ENCODE peak calls at places on chromosomes 12 and 14, in six cellular contexts. T is OCI-LY7, W is HCT116, S is PC-3, U is neural progenitor cell, L is GM23248. N is an unnamed sample.

GRCh38 chr14:91108941-91109611 is 4.8 kb upstream of the DGLUCY start:
- DNase-seq in W (no peak), S (peak), U (no peak), T (no peak), L (no peak), N (no peak)

GRCh38 chr14:61388976-61389576 is 67.7 kb downstream of the PRKCH start:
- DNase-seq in L (peak), S (peak), U (no peak), T (no peak), W (peak), N (no peak)

GRCh38 chr12:100293017-100293416 is 26.0 kb downstream of the SCYL2 start:
- DNase-seq in T (no peak), U (no peak), L (no peak), W (no peak), S (no peak), N (no peak)

GRCh38 chr12:116766285-116766684 is 28.2 kb downstream of the RNFT2 start:
- DNase-seq in S (no peak), L (no peak), U (no peak), T (no peak), W (no peak), N (no peak)

GRCh38 chr14:88430976-88431375 is 45.5 kb downstream of the SPATA7 start:
- DNase-seq in S (no peak), W (no peak), L (no peak), U (no peak), T (no peak), N (no peak)

GRCh38 chr12:120495189-120495722 is 657 bp upstream of the DYNLL1 start:
- DNase-seq in W (no peak), T (no peak), U (peak), L (peak), S (no peak), N (no peak)

GRCh38 chr14:93725993-93726392 is 62.3 kb downstream of the PRIMA1 start:
- DNase-seq in L (no peak), U (no peak), W (no peak), S (no peak), T (no peak), N (no peak)

GRCh38 chr12:85179680-85180300 is 100.2 kb upstream of the ALX1 start:
- DNase-seq in W (no peak), T (no peak), U (no peak), L (peak), S (peak), N (no peak)

GRCh38 chr12:131862994-131863710 is 31.3 kb upstream of the ULK1 start:
- DNase-seq in T (no peak), W (no peak), U (peak), L (peak), S (no peak), N (no peak)

GRCh38 chr12:10361622-10362021 is 28.2 kb downstream of the KLRK1 start:
- DNase-seq in S (peak), T (no peak), U (no peak), W (no peak), L (peak), N (peak)

GRCh38 chr12:10354502-10354901 is 35.3 kb downstream of the KLRK1 start:
- DNase-seq in T (no peak), W (no peak), L (peak), S (peak), U (no peak), N (peak)

GRCh38 chr12:10358969-10359368 is 30.9 kb downstream of the KLRK1 start:
- DNase-seq in W (no peak), S (no peak), U (no peak), T (no peak), L (no peak), N (no peak)

GRCh38 chr12:10361084-10361483 is 28.8 kb downstream of the KLRK1 start:
- DNase-seq in T (no peak), W (no peak), U (no peak), L (no peak), S (peak), N (no peak)

GRCh38 chr12:10358131-10358530 is 31.7 kb downstream of the KLRK1 start:
- DNase-seq in T (no peak), U (peak), W (no peak), L (no peak), S (no peak), N (no peak)
- H2AFZ ChIP-seq in T (no peak), U (peak), W (no peak), L (no peak), S (no peak), N (no peak)

GRCh38 chr14:100067481-100067880 is 2.3 kb downstream of the EVL start:
- DNase-seq in T (peak), U (no peak), W (no peak), S (no peak), L (no peak), N (no peak)
- TF ChIP-seq EZH2phosphoT487 in T (no peak), U (no peak), W (no peak), S (no peak), L (no peak), N (no peak)

GRCh38 chr12:65602191-65602578 is 222.1 kb upstream of the HMGA2 start:
- DNase-seq in U (no peak), W (no peak), T (no peak), L (peak), S (no peak), N (no peak)
- H3K4me2 ChIP-seq in U (no peak), W (peak), T (no peak), L (peak), S (peak), N (peak)

GRCh38 chr12:77001181-77001758 is 64.1 kb downstream of the E2F7 start:
- DNase-seq in T (no peak), U (no peak), W (no peak), S (no peak), L (no peak), N (no peak)

GRCh38 chr12:77003244-77003643 is 62.1 kb downstream of the E2F7 start:
- DNase-seq in W (no peak), U (no peak), L (peak), S (no peak), T (no peak), N (no peak)

GRCh38 chr12:77002382-77002781 is 63.0 kb downstream of the E2F7 start:
- DNase-seq in W (no peak), U (no peak), L (no peak), T (no peak), S (no peak), N (no peak)

GRCh38 chr12:77005699-77006098 is 59.7 kb downstream of the E2F7 start:
- DNase-seq in W (no peak), L (no peak), T (no peak), U (no peak), S (no peak), N (no peak)

DNA sequence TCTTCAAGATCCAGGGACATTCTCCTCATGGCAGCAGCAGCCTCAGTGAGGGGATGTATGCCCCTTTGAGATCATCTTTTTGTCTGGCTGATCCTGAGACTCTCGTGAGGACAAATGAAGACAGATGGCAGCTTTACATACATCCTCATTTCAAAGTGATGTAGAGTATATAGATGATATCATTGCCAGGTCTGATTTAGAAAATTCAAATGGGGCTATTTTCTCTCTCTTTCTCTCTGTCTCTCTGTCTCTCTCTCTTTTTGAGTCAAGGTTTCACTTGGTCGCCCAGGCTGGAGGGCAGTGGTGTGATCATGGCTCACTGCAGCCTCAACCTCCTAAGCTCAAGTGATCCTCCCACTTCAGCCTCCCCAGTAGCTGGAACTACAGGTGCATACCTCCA is 61.4 kb downstream of the E2F7 start:
- DNase-seq in S (no peak), T (no peak), U (no peak), W (no peak), L (no peak), N (no peak)
- H2AFZ ChIP-seq in S (no peak), T (no peak), U (no peak), W (no peak), L (no peak), N (no peak)

DNA sequence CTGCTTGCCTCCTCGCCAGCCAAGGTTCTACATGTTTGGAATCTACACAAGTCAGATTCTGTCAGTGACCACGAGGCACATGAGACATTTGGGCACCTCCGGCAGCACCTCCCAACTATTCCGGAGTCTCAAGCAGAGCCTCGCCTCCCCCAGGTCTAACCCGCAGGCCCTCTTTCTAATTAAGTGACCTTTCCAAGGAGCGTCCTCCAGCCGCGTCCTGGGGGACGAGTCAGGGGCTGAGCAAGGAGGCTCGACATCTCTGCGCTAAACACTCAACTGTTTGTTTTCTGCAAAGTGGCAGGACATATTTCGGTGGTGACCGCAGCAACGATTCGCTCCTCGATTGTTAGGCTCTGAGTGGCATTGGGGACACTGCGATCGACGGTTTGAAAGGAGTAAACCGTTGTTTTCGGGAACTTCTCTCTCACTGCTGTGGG is 731 bp downstream of the ARMH4 start:
- DNase-seq in T (no peak), L (no peak), S (peak), W (no peak), U (no peak), N (peak)
- TF ChIP-seq EZH2phosphoT487 in T (no peak), L (no peak), S (peak), W (no peak), U (no peak), N (no peak)

DNA sequence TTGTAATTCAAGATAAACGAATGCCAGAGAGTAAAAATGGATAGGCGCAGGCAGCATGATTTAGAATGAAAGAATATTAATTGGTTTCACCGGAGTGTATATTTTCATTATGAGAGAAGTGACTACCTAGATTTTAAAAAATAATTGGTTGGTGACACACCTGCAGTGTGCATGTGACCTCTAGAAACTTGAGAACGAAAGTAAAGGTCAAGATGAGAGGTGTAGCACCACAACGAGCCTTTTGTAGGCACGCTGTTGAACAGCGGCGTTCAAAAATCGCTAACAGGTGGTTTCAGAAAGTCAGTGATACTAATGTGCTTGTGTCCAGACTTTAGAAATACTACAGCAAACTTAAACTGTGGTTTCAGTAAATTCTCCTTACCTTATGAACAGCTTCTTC is 123.8 kb downstream of the NPAS3 start:
- DNase-seq in S (no peak), T (no peak), U (no peak), W (no peak), L (no peak), N (no peak)
- H3K4me2 ChIP-seq in S (peak), T (no peak), U (no peak), W (no peak), L (no peak), N (peak)

GRCh38 chr14:73262427-73263183 is 25.3 kb downstream of the PAPLN start:
- DNase-seq in W (no peak), L (no peak), T (no peak), U (no peak), S (no peak), N (no peak)
- H2AFZ ChIP-seq in W (no peak), L (no peak), T (no peak), U (no peak), S (no peak), N (no peak)

GRCh38 chr12:26696048-26696612 is 136.9 kb downstream of the ITPR2 start:
- DNase-seq in T (no peak), S (no peak), U (no peak), L (no peak), W (no peak), N (no peak)

GRCh38 chr12:26698186-26698585 is 134.8 kb downstream of the ITPR2 start:
- DNase-seq in T (no peak), W (no peak), U (no peak), S (no peak), L (no peak), N (no peak)

GRCh38 chr12:26696613-26697092 is 136.3 kb downstream of the ITPR2 start:
- DNase-seq in L (no peak), T (no peak), U (no peak), S (no peak), W (no peak), N (no peak)

GRCh38 chr12:26699237-26699636 is 133.8 kb downstream of the ITPR2 start:
- DNase-seq in T (no peak), L (peak), W (no peak), U (no peak), S (peak), N (no peak)

GRCh38 chr12:26697217-26697616 is 135.8 kb downstream of the ITPR2 start:
- DNase-seq in W (no peak), T (no peak), S (no peak), U (no peak), L (no peak), N (no peak)
- TF ChIP-seq EZH2phosphoT487 in W (no peak), T (no peak), S (no peak), U (no peak), L (no peak), N (no peak)

N was measured in hepatocyte.